ENCODE peak calls at places on chromosome 5, in four cellular contexts. One of them, this sample, is unnamed.

GRCh38 chr5:39948867-39949468 is 524.2 kb upstream of the DAB2 start:
- DNase-seq in nucleus accumbens: peak; percentile 2
- DNase-seq in stimulated activated CD4-positive, alpha-beta T cell treated with anti-CD3 and anti-CD28 coated beads, Interleukin-1b, Interleukin-23, amount 100 ng/mL, for 4 hours: peak; percentile 6
- DNase-seq in AG09309: peak; percentile 41
- DNase-seq in this sample: no peak

GRCh38 chr5:143543358-143544255 is 140.1 kb upstream of the NR3C1 start:
- DNase-seq in AG09309: no peak
- DNase-seq in nucleus accumbens: no peak
- DNase-seq in stimulated activated CD4-positive, alpha-beta T cell treated with anti-CD3 and anti-CD28 coated beads, Interleukin-1b, Interleukin-23, amount 100 ng/mL, for 4 hours: no peak
- DNase-seq in this sample: no peak

GRCh38 chr5:474826-475661 is 32.1 kb downstream of the EXOC3 start:
- DNase-seq in stimulated activated CD4-positive, alpha-beta T cell treated with anti-CD3 and anti-CD28 coated beads, Interleukin-1b, Interleukin-23, amount 100 ng/mL, for 4 hours: no peak
- DNase-seq in nucleus accumbens: no peak
- DNase-seq in AG09309: no peak
- DNase-seq in this sample: no peak

GRCh38 chr5:119273391-119273839 is 82.4 kb upstream of the TNFAIP8 start:
- DNase-seq in AG09309: no peak
- DNase-seq in nucleus accumbens: no peak
- DNase-seq in stimulated activated CD4-positive, alpha-beta T cell treated with anti-CD3 and anti-CD28 coated beads, Interleukin-1b, Interleukin-23, amount 100 ng/mL, for 4 hours: no peak
- DNase-seq in this sample: no peak

GRCh38 chr5:664994-665360 is 28.2 kb downstream of the TPPP start:
- DNase-seq in nucleus accumbens: no peak
- DNase-seq in stimulated activated CD4-positive, alpha-beta T cell treated with anti-CD3 and anti-CD28 coated beads, Interleukin-1b, Interleukin-23, amount 100 ng/mL, for 4 hours: no peak
- DNase-seq in AG09309: no peak
- DNase-seq in this sample: no peak

GRCh38 chr5:177195307-177195952 is 61.9 kb downstream of the NSD1 start:
- DNase-seq in nucleus accumbens: no peak
- DNase-seq in stimulated activated CD4-positive, alpha-beta T cell treated with anti-CD3 and anti-CD28 coated beads, Interleukin-1b, Interleukin-23, amount 100 ng/mL, for 4 hours: no peak
- DNase-seq in AG09309: no peak
- DNase-seq in this sample: no peak

GRCh38 chr5:87029951-87030350 is 237.7 kb upstream of the RASA1 start:
- DNase-seq in nucleus accumbens: no peak
- DNase-seq in stimulated activated CD4-positive, alpha-beta T cell treated with anti-CD3 and anti-CD28 coated beads, Interleukin-1b, Interleukin-23, amount 100 ng/mL, for 4 hours: no peak
- DNase-seq in AG09309: no peak
- DNase-seq in this sample: no peak

GRCh38 chr5:150513375-150514309 is 5.7 kb downstream of the NDST1 start:
- DNase-seq in nucleus accumbens: peak; percentile 78
- DNase-seq in AG09309: no peak
- DNase-seq in stimulated activated CD4-positive, alpha-beta T cell treated with anti-CD3 and anti-CD28 coated beads, Interleukin-1b, Interleukin-23, amount 100 ng/mL, for 4 hours: no peak
- DNase-seq in this sample: peak; percentile 86

GRCh38 chr5:140148508-140148907 is 22.8 kb downstream of the IGIP start:
- DNase-seq in AG09309: no peak
- DNase-seq in stimulated activated CD4-positive, alpha-beta T cell treated with anti-CD3 and anti-CD28 coated beads, Interleukin-1b, Interleukin-23, amount 100 ng/mL, for 4 hours: no peak
- DNase-seq in nucleus accumbens: no peak
- DNase-seq in this sample: no peak

GRCh38 chr5:157708866-157709265 is 22.4 kb upstream of the THG1L start:
- DNase-seq in nucleus accumbens: no peak
- DNase-seq in AG09309: no peak
- DNase-seq in stimulated activated CD4-positive, alpha-beta T cell treated with anti-CD3 and anti-CD28 coated beads, Interleukin-1b, Interleukin-23, amount 100 ng/mL, for 4 hours: no peak
- DNase-seq in this sample: no peak

GRCh38 chr5:107680099-107680498 is 9.4 kb upstream of the EFNA5 start:
- DNase-seq in AG09309: no peak
- DNase-seq in stimulated activated CD4-positive, alpha-beta T cell treated with anti-CD3 and anti-CD28 coated beads, Interleukin-1b, Interleukin-23, amount 100 ng/mL, for 4 hours: no peak
- DNase-seq in nucleus accumbens: no peak
- DNase-seq in this sample: no peak

GRCh38 chr5:78530342-78531096 is 118.1 kb downstream of the LHFPL2 start:
- DNase-seq in AG09309: peak; percentile 91
- DNase-seq in nucleus accumbens: no peak
- DNase-seq in stimulated activated CD4-positive, alpha-beta T cell treated with anti-CD3 and anti-CD28 coated beads, Interleukin-1b, Interleukin-23, amount 100 ng/mL, for 4 hours: no peak
- DNase-seq in this sample: no peak

This sample was measured in head of caudate nucleus.